ENCODE peak calls at places on chromosomes 7 and 10, in ten cellular contexts. I is NCI-H1092 treated with DMSO at 0.1 percent for 48 hours; G is T-helper 2 cell; B is Right ventricle myocardium inferior; F is GM23248; D is stimulated activated CD8-positive, alpha-beta memory T cell treated with anti-CD3 and anti-CD28 coated beads, Interleukin-15, amount 100 ng/mL, for 24 hours; Z is iris pigment epithelial cell; N is LHCN-M2; C is CD4-positive, CD25-positive, alpha-beta regulatory T cell; U is mucosa of gallbladder. X is an unnamed sample.

GRCh38 chr10:42878134-42878820 is 95.7 kb downstream of the BMS1 start:
- DNase-seq in D (no peak), U (no peak), C (no peak), B (no peak), G (no peak), Z (no peak), N (no peak), I (no peak), F (no peak), X (no peak)

GRCh38 chr7:11636274-11636673 is 195.7 kb downstream of the THSD7A start:
- DNase-seq in I (no peak), U (no peak), D (no peak), B (peak), Z (no peak), F (no peak), N (no peak), G (no peak), C (no peak), X (no peak)

GRCh38 chr10:28532223-28532508 is 752 bp upstream of the WAC start:
- DNase-seq in C (no peak), D (peak), U (peak), B (peak), Z (peak), I (no peak), N (peak), G (peak), F (peak), X (no peak)

GRCh38 chr7:32539917-32540544 is 44.7 kb downstream of the AVL9 start:
- DNase-seq in G (peak), N (peak), C (no peak), Z (no peak), D (no peak), B (no peak), I (no peak), F (peak), U (no peak), X (no peak)

GRCh38 chr7:157041514-157042277 is 31.2 kb upstream of the MNX1 start:
- DNase-seq in U (no peak), N (no peak), I (no peak), F (no peak), C (no peak), G (no peak), Z (no peak), B (no peak), D (no peak), X (no peak)

GRCh38 chr7:80637911-80638765 is at the start of gene CD36:
- DNase-seq in F (no peak), C (no peak), Z (no peak), G (no peak), U (no peak), D (no peak), N (no peak), B (no peak), I (no peak), X (no peak)

GRCh38 chr7:150393325-150393724 is 14.2 kb downstream of the ZNF775 start:
- DNase-seq in I (no peak), U (no peak), N (no peak), C (no peak), G (no peak), D (no peak), F (no peak), Z (no peak), B (no peak), X (no peak)

GRCh38 chr7:100130608-100131453 is 4.1 kb downstream of the MBLAC1 start:
- DNase-seq in I (peak), B (peak), U (peak), D (peak), N (peak), G (peak), C (peak), F (peak), Z (peak), X (no peak)

GRCh38 chr7:26197153-26198115 is 3.1 kb downstream of the HNRNPA2B1 start:
- DNase-seq in F (peak), G (no peak), U (no peak), N (no peak), I (no peak), C (no peak), B (no peak), Z (no peak), D (no peak), X (no peak)

GRCh38 chr10:86211691-86212390 is 154.8 kb downstream of the GRID1 start:
- DNase-seq in D (no peak), I (no peak), C (no peak), U (no peak), B (no peak), Z (no peak), G (no peak), F (no peak), N (no peak), X (no peak)

GRCh38 chr10:101493782-101494281 is 94.2 kb downstream of the POLL start:
- DNase-seq in N (no peak), B (no peak), Z (no peak), G (no peak), D (no peak), I (no peak), U (no peak), F (no peak), C (no peak), X (no peak)

GRCh38 chr7:86939197-86939814 is 120.1 kb downstream of the ELAPOR2 start:
- DNase-seq in B (no peak), Z (peak), G (peak), C (peak), F (peak), U (peak), I (peak), N (peak), D (no peak), X (peak)

GRCh38 chr7:103680161-103681144 is 234.4 kb upstream of the SLC26A5 start:
- DNase-seq in N (no peak), G (no peak), U (no peak), C (no peak), D (no peak), F (no peak), I (no peak), B (peak), Z (no peak), X (no peak)

GRCh38 chr7:27883726-27884125 is 143.8 kb downstream of the TAX1BP1 start:
- DNase-seq in G (no peak), D (no peak), U (no peak), I (no peak), Z (peak), B (no peak), N (no peak), F (no peak), C (no peak), X (no peak)

GRCh38 chr7:66304536-66304935 is 99.4 kb downstream of the TPST1 start:
- DNase-seq in Z (peak), G (no peak), C (no peak), F (no peak), B (no peak), N (peak), D (no peak), U (no peak), I (no peak), X (no peak)

GRCh38 chr10:18179901-18180300 is 39.7 kb downstream of the CACNB2 start:
- DNase-seq in B (no peak), C (no peak), F (peak), U (no peak), N (no peak), G (no peak), D (no peak), I (no peak), Z (peak), X (no peak)

GRCh38 chr7:152615052-152615741 is 60.7 kb downstream of the XRCC2 start:
- DNase-seq in F (peak), C (no peak), N (peak), G (no peak), Z (peak), I (peak), B (no peak), D (no peak), U (no peak), X (no peak)

X was measured in SK-N-MC.